ENCODE peak calls at places on chromosomes 16 and 17, in seven cellular contexts. One of them, this sample, is unnamed.

GRCh38 chr16:55655709-55656694 is at the start of gene SLC6A2:
- DNase-seq in sigmoid colon: no peak
- DNase-seq in B cell: no peak
- DNase-seq in OCI-LY7: no peak
- DNase-seq in adrenal gland: peak; percentile 88
- DNase-seq in endodermal cell: peak; percentile 88
- DNase-seq in fibroblast of pulmonary artery: no peak
- DNase-seq in this sample: no peak

GRCh38 chr17:47159315-47159714 is 29.8 kb downstream of the CDC27 start:
- DNase-seq in adrenal gland: no peak
- DNase-seq in B cell: no peak
- DNase-seq in fibroblast of pulmonary artery: no peak
- DNase-seq in OCI-LY7: no peak
- DNase-seq in sigmoid colon: no peak
- DNase-seq in endodermal cell: no peak
- DNase-seq in this sample: no peak

GRCh38 chr16:64242510-64242909 is 879.4 kb downstream of the CDH11 start:
- DNase-seq in endodermal cell: no peak
- DNase-seq in OCI-LY7: no peak
- DNase-seq in B cell: no peak
- DNase-seq in fibroblast of pulmonary artery: no peak
- DNase-seq in adrenal gland: no peak
- DNase-seq in sigmoid colon: no peak
- DNase-seq in this sample: no peak

GRCh38 chr17:76982408-76983074 is 114.3 kb downstream of the MGAT5B start:
- DNase-seq in adrenal gland: no peak
- DNase-seq in sigmoid colon: no peak
- DNase-seq in B cell: no peak
- DNase-seq in OCI-LY7: peak; percentile 52
- DNase-seq in endodermal cell: no peak
- DNase-seq in fibroblast of pulmonary artery: no peak
- DNase-seq in this sample: no peak

GRCh38 chr17:15408803-15409202 is 58.6 kb downstream of the CDRT4 start:
- DNase-seq in B cell: no peak
- DNase-seq in endodermal cell: no peak
- DNase-seq in sigmoid colon: no peak
- DNase-seq in adrenal gland: no peak
- DNase-seq in fibroblast of pulmonary artery: no peak
- DNase-seq in OCI-LY7: no peak
- DNase-seq in this sample: no peak

GRCh38 chr17:48545022-48545376 is at the start of gene HOXB2:
- DNase-seq in endodermal cell: peak; percentile 83
- DNase-seq in fibroblast of pulmonary artery: peak; percentile 66
- DNase-seq in adrenal gland: peak; percentile 73
- DNase-seq in OCI-LY7: no peak
- DNase-seq in B cell: no peak
- DNase-seq in sigmoid colon: no peak
- DNase-seq in this sample: no peak

GRCh38 chr16:9002042-9002441 is 38.3 kb upstream of the USP7 start:
- DNase-seq in fibroblast of pulmonary artery: no peak
- DNase-seq in OCI-LY7: no peak
- DNase-seq in sigmoid colon: no peak
- DNase-seq in adrenal gland: no peak
- DNase-seq in B cell: no peak
- DNase-seq in endodermal cell: no peak
- DNase-seq in this sample: no peak

GRCh38 chr16:88084881-88085280 is 133.6 kb downstream of the BANP start:
- DNase-seq in OCI-LY7: no peak
- DNase-seq in adrenal gland: no peak
- DNase-seq in endodermal cell: no peak
- DNase-seq in sigmoid colon: no peak
- DNase-seq in fibroblast of pulmonary artery: peak; percentile 31
- DNase-seq in B cell: no peak
- DNase-seq in this sample: no peak

DNA sequence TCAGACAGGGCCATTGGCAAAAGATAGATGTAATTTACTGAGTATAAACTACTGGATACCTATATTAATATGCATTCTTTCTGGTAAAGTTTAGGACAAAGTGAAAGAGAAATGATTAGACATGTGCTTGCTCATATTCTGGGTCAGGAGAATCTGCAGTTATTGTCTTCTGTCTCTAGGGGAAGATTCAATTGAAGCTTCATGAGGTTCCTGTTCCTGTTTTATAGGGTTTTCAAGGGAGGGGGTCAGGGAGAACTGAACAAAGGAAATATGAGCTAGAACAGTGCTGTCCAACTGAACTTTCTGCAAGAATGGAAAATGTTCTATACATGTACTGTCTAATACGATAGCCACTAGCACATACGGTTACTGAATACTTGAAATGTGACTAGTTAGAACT is 59.3 kb upstream of the CORO6 start:
- DNase-seq in fibroblast of pulmonary artery: no peak
- DNase-seq in adrenal gland: no peak
- DNase-seq in sigmoid colon: no peak
- DNase-seq in endodermal cell: no peak
- DNase-seq in OCI-LY7: peak; percentile 78
- DNase-seq in B cell: peak; percentile 64
- DNase-seq in this sample: peak; percentile 41
- TF ChIP-seq CTCF in fibroblast of pulmonary artery: no peak
- TF ChIP-seq CTCF in adrenal gland: no peak
- TF ChIP-seq CTCF in sigmoid colon: no peak
- TF ChIP-seq CTCF in endodermal cell: no peak
- TF ChIP-seq CTCF in OCI-LY7: peak; percentile 63
- TF ChIP-seq CTCF in B cell: peak; percentile 63
- TF ChIP-seq CTCF in this sample: no peak

DNA sequence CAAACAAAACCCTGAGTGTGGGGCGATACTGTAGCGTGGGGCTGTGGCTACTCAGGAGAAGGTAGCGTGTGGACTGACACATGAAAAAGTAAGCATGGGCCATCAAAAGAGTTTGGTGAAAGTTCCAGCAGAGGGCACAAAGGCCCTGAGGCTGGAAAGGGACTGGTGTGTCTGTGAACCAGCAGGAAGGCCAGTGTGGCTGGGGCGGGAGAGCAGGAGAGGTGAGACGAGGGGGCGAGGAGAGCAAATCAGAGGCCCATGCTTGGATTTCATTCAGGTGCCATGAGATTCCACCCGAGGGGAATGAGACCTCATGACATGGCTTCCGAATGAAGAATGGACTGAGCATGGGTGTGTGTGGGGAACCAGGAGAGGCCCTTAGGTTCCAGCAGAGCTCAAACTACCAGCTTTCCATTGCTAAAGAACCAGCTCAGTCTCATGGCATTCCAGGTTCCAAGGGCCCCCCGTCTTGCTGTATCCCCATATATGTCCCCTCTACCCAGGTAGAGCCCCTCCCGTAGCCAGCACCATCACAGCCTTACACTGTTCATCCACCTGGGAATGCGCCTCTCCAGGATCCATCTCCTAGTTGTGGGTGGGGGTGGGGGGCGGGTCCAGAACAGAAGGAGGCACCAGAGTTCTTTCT is 31.1 kb downstream of the TRPV2 start:
- DNase-seq in adrenal gland: no peak
- DNase-seq in OCI-LY7: no peak
- DNase-seq in endodermal cell: peak; percentile 84
- DNase-seq in fibroblast of pulmonary artery: no peak
- DNase-seq in sigmoid colon: no peak
- DNase-seq in B cell: no peak
- DNase-seq in this sample: no peak
- TF ChIP-seq CTCF in adrenal gland: no peak
- TF ChIP-seq CTCF in OCI-LY7: peak; percentile 28
- TF ChIP-seq CTCF in endodermal cell: peak; percentile 49
- TF ChIP-seq CTCF in fibroblast of pulmonary artery: no peak
- TF ChIP-seq CTCF in sigmoid colon: no peak
- TF ChIP-seq CTCF in B cell: no peak
- TF ChIP-seq CTCF in this sample: no peak

GRCh38 chr16:67803894-67804293 is 2.5 kb downstream of the RANBP10 start:
- DNase-seq in OCI-LY7: peak; percentile 24
- DNase-seq in B cell: peak; percentile 60
- DNase-seq in sigmoid colon: no peak
- DNase-seq in adrenal gland: no peak
- DNase-seq in fibroblast of pulmonary artery: no peak
- DNase-seq in endodermal cell: no peak
- DNase-seq in this sample: no peak

GRCh38 chr16:67805718-67806427 is 487 bp downstream of the RANBP10 start:
- DNase-seq in endodermal cell: no peak
- DNase-seq in sigmoid colon: no peak
- DNase-seq in adrenal gland: peak; percentile 68
- DNase-seq in fibroblast of pulmonary artery: no peak
- DNase-seq in OCI-LY7: peak; percentile 38
- DNase-seq in B cell: no peak
- DNase-seq in this sample: no peak

GRCh38 chr16:67806428-67807147 is at the start of the genes RANBP10 and TSNAXIP1:
- DNase-seq in fibroblast of pulmonary artery: peak; percentile 99
- DNase-seq in adrenal gland: peak; percentile 99
- DNase-seq in B cell: peak; percentile 90
- DNase-seq in endodermal cell: peak; percentile 99
- DNase-seq in sigmoid colon: peak; percentile 99
- DNase-seq in OCI-LY7: peak; percentile 99
- DNase-seq in this sample: peak; percentile 97

GRCh38 chr16:67804853-67805542 is 1.4 kb downstream of the RANBP10 start:
- DNase-seq in sigmoid colon: no peak
- DNase-seq in B cell: no peak
- DNase-seq in endodermal cell: no peak
- DNase-seq in fibroblast of pulmonary artery: no peak
- DNase-seq in adrenal gland: no peak
- DNase-seq in OCI-LY7: no peak
- DNase-seq in this sample: no peak

GRCh38 chr16:67807148-67807682 is 526 bp downstream of the TSNAXIP1 start:
- DNase-seq in adrenal gland: no peak
- DNase-seq in fibroblast of pulmonary artery: no peak
- DNase-seq in sigmoid colon: no peak
- DNase-seq in OCI-LY7: no peak
- DNase-seq in endodermal cell: no peak
- DNase-seq in B cell: no peak
- DNase-seq in this sample: no peak
- TF ChIP-seq CTCF in adrenal gland: peak; percentile 29
- TF ChIP-seq CTCF in fibroblast of pulmonary artery: peak; percentile 10
- TF ChIP-seq CTCF in sigmoid colon: no peak
- TF ChIP-seq CTCF in OCI-LY7: no peak
- TF ChIP-seq CTCF in endodermal cell: peak; percentile 46
- TF ChIP-seq CTCF in B cell: no peak
- TF ChIP-seq CTCF in this sample: peak; percentile 17

DNA sequence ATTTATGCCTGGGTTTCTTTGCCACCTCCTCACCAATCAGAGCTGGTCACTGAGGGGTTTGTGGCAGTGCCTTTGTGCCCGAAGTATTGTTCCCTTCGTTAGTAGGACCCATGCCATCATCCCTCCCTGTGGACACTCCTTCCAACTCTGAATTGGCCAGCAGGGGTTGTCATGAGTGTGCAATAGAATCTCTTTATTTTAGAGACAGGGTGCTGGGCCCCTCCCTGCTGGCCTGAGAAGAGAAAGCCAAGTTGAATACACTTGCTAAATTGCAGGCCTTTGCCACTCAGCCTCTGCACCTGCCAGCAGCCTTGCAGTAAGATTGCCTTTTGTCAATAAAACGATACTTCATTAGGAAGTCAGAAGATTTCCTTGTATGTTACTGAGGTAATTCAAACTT is 40.7 kb upstream of the SLC12A3 start:
- DNase-seq in adrenal gland: peak; percentile 77
- DNase-seq in sigmoid colon: no peak
- DNase-seq in fibroblast of pulmonary artery: no peak
- DNase-seq in OCI-LY7: peak; percentile 17
- DNase-seq in endodermal cell: no peak
- DNase-seq in B cell: no peak
- DNase-seq in this sample: no peak
- TF ChIP-seq CTCF in adrenal gland: peak; percentile 43
- TF ChIP-seq CTCF in sigmoid colon: no peak
- TF ChIP-seq CTCF in fibroblast of pulmonary artery: peak; percentile 20
- TF ChIP-seq CTCF in OCI-LY7: peak; percentile 46
- TF ChIP-seq CTCF in endodermal cell: peak; percentile 45
- TF ChIP-seq CTCF in B cell: no peak
- TF ChIP-seq CTCF in this sample: no peak

GRCh38 chr16:57801856-57802634 is at the start of gene KIFC3:
- DNase-seq in endodermal cell: peak; percentile 82
- DNase-seq in adrenal gland: peak; percentile 91
- DNase-seq in OCI-LY7: peak; percentile 12
- DNase-seq in B cell: peak; percentile 74
- DNase-seq in fibroblast of pulmonary artery: peak; percentile 77
- DNase-seq in sigmoid colon: peak; percentile 92
- DNase-seq in this sample: peak; percentile 73
- TF ChIP-seq CTCF in endodermal cell: peak; percentile 49
- TF ChIP-seq CTCF in adrenal gland: no peak
- TF ChIP-seq CTCF in OCI-LY7: no peak
- TF ChIP-seq CTCF in B cell: no peak
- TF ChIP-seq CTCF in fibroblast of pulmonary artery: no peak
- TF ChIP-seq CTCF in sigmoid colon: no peak
- TF ChIP-seq CTCF in this sample: no peak